ENCODE peak calls at places on chromosomes 2 and 18, in seven cellular contexts. One of them, this sample, is unnamed.

GRCh38 chr2:47309952-47310800 is 92.8 kb upstream of the MSH2 start:
- DNase-seq in psoas muscle: no peak
- DNase-seq in fibroblast of pulmonary artery: peak
- DNase-seq in Caco-2: peak
- DNase-seq in A549: peak
- DNase-seq in cardiac fibroblast: peak
- DNase-seq in endothelial cell of umbilical vein: no peak
- DNase-seq in this sample: no peak

GRCh38 chr2:42906557-42907380 is 114.4 kb upstream of the HAAO start:
- DNase-seq in psoas muscle: peak
- DNase-seq in fibroblast of pulmonary artery: no peak
- DNase-seq in Caco-2: no peak
- DNase-seq in A549: no peak
- DNase-seq in cardiac fibroblast: peak
- DNase-seq in endothelial cell of umbilical vein: peak
- DNase-seq in this sample: no peak

GRCh38 chr2:10931710-10932255 is 20.0 kb downstream of the KCNF1 start:
- DNase-seq in psoas muscle: peak
- DNase-seq in fibroblast of pulmonary artery: peak
- DNase-seq in Caco-2: no peak
- DNase-seq in A549: no peak
- DNase-seq in cardiac fibroblast: peak
- DNase-seq in endothelial cell of umbilical vein: peak
- DNase-seq in this sample: peak

GRCh38 chr2:4507706-4508105 is 804.3 kb downstream of the DCDC2C start:
- DNase-seq in psoas muscle: no peak
- DNase-seq in fibroblast of pulmonary artery: no peak
- DNase-seq in Caco-2: no peak
- DNase-seq in A549: no peak
- DNase-seq in cardiac fibroblast: no peak
- DNase-seq in endothelial cell of umbilical vein: no peak
- DNase-seq in this sample: no peak

GRCh38 chr18:44819944-44820510 is 139.3 kb downstream of the SETBP1 start:
- DNase-seq in psoas muscle: peak
- DNase-seq in fibroblast of pulmonary artery: no peak
- DNase-seq in Caco-2: no peak
- DNase-seq in A549: no peak
- DNase-seq in cardiac fibroblast: no peak
- DNase-seq in endothelial cell of umbilical vein: no peak
- DNase-seq in this sample: peak

GRCh38 chr18:44626807-44627206 is 53.9 kb upstream of the SETBP1 start:
- DNase-seq in psoas muscle: no peak
- DNase-seq in fibroblast of pulmonary artery: no peak
- DNase-seq in Caco-2: no peak
- DNase-seq in A549: no peak
- DNase-seq in cardiac fibroblast: no peak
- DNase-seq in endothelial cell of umbilical vein: no peak
- DNase-seq in this sample: no peak

GRCh38 chr2:52859065-52859464 is 908.5 kb upstream of the CHAC2 start:
- DNase-seq in psoas muscle: no peak
- DNase-seq in fibroblast of pulmonary artery: no peak
- DNase-seq in Caco-2: no peak
- DNase-seq in A549: no peak
- DNase-seq in cardiac fibroblast: no peak
- DNase-seq in endothelial cell of umbilical vein: no peak
- DNase-seq in this sample: no peak

GRCh38 chr2:33552758-33553461 is 46.2 kb downstream of the FAM98A start:
- DNase-seq in psoas muscle: no peak
- DNase-seq in fibroblast of pulmonary artery: peak
- DNase-seq in Caco-2: no peak
- DNase-seq in A549: peak
- DNase-seq in cardiac fibroblast: peak
- DNase-seq in endothelial cell of umbilical vein: peak
- DNase-seq in this sample: peak

GRCh38 chr2:239630618-239631286 is 229.9 kb upstream of the HDAC4 start:
- DNase-seq in psoas muscle: peak
- DNase-seq in fibroblast of pulmonary artery: peak
- DNase-seq in Caco-2: no peak
- DNase-seq in A549: peak
- DNase-seq in cardiac fibroblast: peak
- DNase-seq in endothelial cell of umbilical vein: no peak
- DNase-seq in this sample: peak

GRCh38 chr18:50013363-50014138 is 181.4 kb downstream of the MYO5B start:
- DNase-seq in psoas muscle: no peak
- DNase-seq in fibroblast of pulmonary artery: no peak
- DNase-seq in Caco-2: no peak
- DNase-seq in A549: no peak
- DNase-seq in cardiac fibroblast: no peak
- DNase-seq in endothelial cell of umbilical vein: no peak
- DNase-seq in this sample: peak

GRCh38 chr2:48712151-48712550 is 43.4 kb downstream of the LHCGR start:
- DNase-seq in psoas muscle: no peak
- DNase-seq in fibroblast of pulmonary artery: no peak
- DNase-seq in Caco-2: no peak
- DNase-seq in A549: no peak
- DNase-seq in cardiac fibroblast: no peak
- DNase-seq in endothelial cell of umbilical vein: no peak
- DNase-seq in this sample: no peak

GRCh38 chr2:170455617-170456426 is 259.3 kb upstream of the SP5 start:
- DNase-seq in psoas muscle: no peak
- DNase-seq in fibroblast of pulmonary artery: no peak
- DNase-seq in Caco-2: peak
- DNase-seq in A549: peak
- DNase-seq in cardiac fibroblast: no peak
- DNase-seq in endothelial cell of umbilical vein: peak
- DNase-seq in this sample: no peak

GRCh38 chr2:38719706-38720105 is 31.5 kb downstream of the SRSF7 start:
- DNase-seq in psoas muscle: no peak
- DNase-seq in fibroblast of pulmonary artery: no peak
- DNase-seq in Caco-2: no peak
- DNase-seq in A549: no peak
- DNase-seq in cardiac fibroblast: no peak
- DNase-seq in endothelial cell of umbilical vein: no peak
- DNase-seq in this sample: no peak

GRCh38 chr2:196925768-196926561 is 542 bp downstream of the PGAP1 start:
- DNase-seq in psoas muscle: peak
- DNase-seq in fibroblast of pulmonary artery: peak
- DNase-seq in Caco-2: no peak
- DNase-seq in A549: peak
- DNase-seq in cardiac fibroblast: peak
- DNase-seq in endothelial cell of umbilical vein: peak
- DNase-seq in this sample: peak

GRCh38 chr2:44267269-44268258 is 7.7 kb upstream of the SLC3A1 start:
- DNase-seq in psoas muscle: no peak
- DNase-seq in fibroblast of pulmonary artery: peak
- DNase-seq in Caco-2: no peak
- DNase-seq in A549: no peak
- DNase-seq in cardiac fibroblast: peak
- DNase-seq in endothelial cell of umbilical vein: no peak
- DNase-seq in this sample: peak

GRCh38 chr2:216683846-216684245 is 11.5 kb downstream of the IGFBP5 start:
- DNase-seq in psoas muscle: peak
- DNase-seq in fibroblast of pulmonary artery: peak
- DNase-seq in Caco-2: no peak
- DNase-seq in A549: peak
- DNase-seq in cardiac fibroblast: peak
- DNase-seq in endothelial cell of umbilical vein: no peak
- DNase-seq in this sample: peak

GRCh38 chr2:161124186-161124585 is 36.0 kb upstream of the TANK start:
- DNase-seq in psoas muscle: no peak
- DNase-seq in fibroblast of pulmonary artery: no peak
- DNase-seq in Caco-2: no peak
- DNase-seq in A549: no peak
- DNase-seq in cardiac fibroblast: no peak
- DNase-seq in endothelial cell of umbilical vein: no peak
- DNase-seq in this sample: no peak

GRCh38 chr2:235946590-235946989 is 221.6 kb downstream of the GBX2 start:
- DNase-seq in psoas muscle: no peak
- DNase-seq in fibroblast of pulmonary artery: no peak
- DNase-seq in Caco-2: no peak
- DNase-seq in A549: no peak
- DNase-seq in cardiac fibroblast: no peak
- DNase-seq in endothelial cell of umbilical vein: no peak
- DNase-seq in this sample: no peak
- H3K4me3 ChIP-seq in psoas muscle: no peak
- H3K4me3 ChIP-seq in fibroblast of pulmonary artery: no peak
- H3K4me3 ChIP-seq in Caco-2: no peak
- H3K4me3 ChIP-seq in A549: no peak
- H3K4me3 ChIP-seq in cardiac fibroblast: no peak
- H3K4me3 ChIP-seq in endothelial cell of umbilical vein: no peak
- H3K4me3 ChIP-seq in this sample: no peak

GRCh38 chr2:217848351-217848957 is 154.3 kb downstream of the TNS1 start:
- DNase-seq in psoas muscle: peak
- DNase-seq in fibroblast of pulmonary artery: no peak
- DNase-seq in Caco-2: no peak
- DNase-seq in A549: no peak
- DNase-seq in cardiac fibroblast: no peak
- DNase-seq in endothelial cell of umbilical vein: no peak
- DNase-seq in this sample: no peak
- H3K4me3 ChIP-seq in psoas muscle: no peak
- H3K4me3 ChIP-seq in fibroblast of pulmonary artery: no peak
- H3K4me3 ChIP-seq in Caco-2: no peak
- H3K4me3 ChIP-seq in A549: no peak
- H3K4me3 ChIP-seq in cardiac fibroblast: no peak
- H3K4me3 ChIP-seq in endothelial cell of umbilical vein: no peak
- H3K4me3 ChIP-seq in this sample: no peak

GRCh38 chr2:67923696-67924095 is 139.1 kb downstream of the C1D start:
- DNase-seq in psoas muscle: no peak
- DNase-seq in fibroblast of pulmonary artery: peak
- DNase-seq in Caco-2: no peak
- DNase-seq in A549: no peak
- DNase-seq in cardiac fibroblast: peak
- DNase-seq in endothelial cell of umbilical vein: peak
- DNase-seq in this sample: no peak

GRCh38 chr2:67930156-67930555 is 132.6 kb downstream of the C1D start:
- DNase-seq in psoas muscle: no peak
- DNase-seq in fibroblast of pulmonary artery: no peak
- DNase-seq in Caco-2: no peak
- DNase-seq in A549: no peak
- DNase-seq in cardiac fibroblast: no peak
- DNase-seq in endothelial cell of umbilical vein: no peak
- DNase-seq in this sample: no peak

DNA sequence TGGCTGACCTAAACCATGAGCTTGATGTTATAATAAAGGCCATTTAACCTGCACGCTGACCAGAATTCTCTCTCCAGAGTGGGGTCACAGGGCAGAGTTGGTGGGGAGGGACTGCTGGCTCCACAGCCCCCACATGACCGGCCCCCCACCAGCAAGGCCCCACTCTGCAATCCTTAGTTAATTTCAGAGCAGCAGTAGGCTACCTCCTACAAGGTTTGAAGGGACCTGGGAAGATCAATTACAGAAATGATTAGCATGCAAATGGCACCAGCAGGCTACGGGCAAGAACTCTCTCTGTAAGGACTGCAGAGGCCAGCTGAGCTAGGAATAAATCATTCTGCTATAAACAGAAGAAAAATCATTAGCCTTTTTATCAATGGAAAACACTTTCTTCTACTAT is 135.3 kb downstream of the C1D start:
- DNase-seq in psoas muscle: no peak
- DNase-seq in fibroblast of pulmonary artery: no peak
- DNase-seq in Caco-2: no peak
- DNase-seq in A549: no peak
- DNase-seq in cardiac fibroblast: no peak
- DNase-seq in endothelial cell of umbilical vein: no peak
- DNase-seq in this sample: no peak
- H3K4me3 ChIP-seq in psoas muscle: no peak
- H3K4me3 ChIP-seq in fibroblast of pulmonary artery: no peak
- H3K4me3 ChIP-seq in Caco-2: no peak
- H3K4me3 ChIP-seq in A549: no peak
- H3K4me3 ChIP-seq in cardiac fibroblast: no peak
- H3K4me3 ChIP-seq in endothelial cell of umbilical vein: no peak
- H3K4me3 ChIP-seq in this sample: no peak

GRCh38 chr2:29921560-29921915 is at the start of gene ALK:
- DNase-seq in psoas muscle: peak
- DNase-seq in fibroblast of pulmonary artery: peak
- DNase-seq in Caco-2: peak
- DNase-seq in A549: peak
- DNase-seq in cardiac fibroblast: peak
- DNase-seq in endothelial cell of umbilical vein: peak
- DNase-seq in this sample: peak

GRCh38 chr2:29923110-29923721 is 1.8 kb upstream of the ALK start:
- DNase-seq in psoas muscle: no peak
- DNase-seq in fibroblast of pulmonary artery: peak
- DNase-seq in Caco-2: peak
- DNase-seq in A549: peak
- DNase-seq in cardiac fibroblast: peak
- DNase-seq in endothelial cell of umbilical vein: peak
- DNase-seq in this sample: peak

GRCh38 chr2:29920130-29920577 is 1.2 kb downstream of the ALK start:
- DNase-seq in psoas muscle: peak
- DNase-seq in fibroblast of pulmonary artery: peak
- DNase-seq in Caco-2: no peak
- DNase-seq in A549: peak
- DNase-seq in cardiac fibroblast: peak
- DNase-seq in endothelial cell of umbilical vein: peak
- DNase-seq in this sample: no peak

GRCh38 chr2:29916571-29916970 is 4.8 kb downstream of the ALK start:
- DNase-seq in psoas muscle: no peak
- DNase-seq in fibroblast of pulmonary artery: no peak
- DNase-seq in Caco-2: no peak
- DNase-seq in A549: no peak
- DNase-seq in cardiac fibroblast: no peak
- DNase-seq in endothelial cell of umbilical vein: no peak
- DNase-seq in this sample: no peak

GRCh38 chr2:29920631-29921559 is 491 bp downstream of the ALK start:
- DNase-seq in psoas muscle: no peak
- DNase-seq in fibroblast of pulmonary artery: no peak
- DNase-seq in Caco-2: no peak
- DNase-seq in A549: peak
- DNase-seq in cardiac fibroblast: peak
- DNase-seq in endothelial cell of umbilical vein: no peak
- DNase-seq in this sample: no peak
- H3K4me3 ChIP-seq in psoas muscle: peak
- H3K4me3 ChIP-seq in fibroblast of pulmonary artery: no peak
- H3K4me3 ChIP-seq in Caco-2: no peak
- H3K4me3 ChIP-seq in A549: peak
- H3K4me3 ChIP-seq in cardiac fibroblast: peak
- H3K4me3 ChIP-seq in endothelial cell of umbilical vein: no peak
- H3K4me3 ChIP-seq in this sample: peak

This sample was measured in gastrocnemius medialis.